ENCODE peak calls at places on chromosome 9, in six cellular contexts. One of them, this sample, is unnamed.

GRCh38 chr9:128512820-128513219 is 8.3 kb downstream of the GLE1 start:
- DNase-seq in CD8-positive, alpha-beta memory T cell: no peak
- DNase-seq in OCI-LY7: no peak
- DNase-seq in transverse colon: no peak
- DNase-seq in SJSA1: no peak
- DNase-seq in testis: no peak
- DNase-seq in this sample: no peak

GRCh38 chr9:129822825-129823162 is 1.1 kb downstream of the TOR1A start:
- DNase-seq in CD8-positive, alpha-beta memory T cell: no peak
- DNase-seq in OCI-LY7: no peak
- DNase-seq in transverse colon: no peak
- DNase-seq in SJSA1: no peak
- DNase-seq in testis: peak
- DNase-seq in this sample: peak

GRCh38 chr9:119487118-119487827 is 118.0 kb upstream of the BRINP1 start:
- DNase-seq in CD8-positive, alpha-beta memory T cell: no peak
- DNase-seq in OCI-LY7: no peak
- DNase-seq in transverse colon: no peak
- DNase-seq in SJSA1: no peak
- DNase-seq in testis: no peak
- DNase-seq in this sample: no peak

GRCh38 chr9:97766092-97766491 is 69.0 kb upstream of the XPA start:
- DNase-seq in CD8-positive, alpha-beta memory T cell: no peak
- DNase-seq in OCI-LY7: no peak
- DNase-seq in transverse colon: no peak
- DNase-seq in SJSA1: no peak
- DNase-seq in testis: no peak
- DNase-seq in this sample: no peak

GRCh38 chr9:131464354-131465000 is 38.2 kb upstream of the POMT1 start:
- DNase-seq in CD8-positive, alpha-beta memory T cell: no peak
- DNase-seq in OCI-LY7: no peak
- DNase-seq in transverse colon: no peak
- DNase-seq in SJSA1: no peak
- DNase-seq in testis: no peak
- DNase-seq in this sample: peak

GRCh38 chr9:125785187-125785840 is 38.1 kb downstream of the PBX3 start:
- DNase-seq in CD8-positive, alpha-beta memory T cell: no peak
- DNase-seq in OCI-LY7: no peak
- DNase-seq in transverse colon: no peak
- DNase-seq in SJSA1: no peak
- DNase-seq in testis: no peak
- DNase-seq in this sample: no peak

GRCh38 chr9:25716220-25716872 is 38.1 kb upstream of the TUSC1 start:
- DNase-seq in CD8-positive, alpha-beta memory T cell: no peak
- DNase-seq in OCI-LY7: peak
- DNase-seq in transverse colon: peak
- DNase-seq in SJSA1: no peak
- DNase-seq in testis: peak
- DNase-seq in this sample: no peak

GRCh38 chr9:119368681-119369581 is at the start of gene BRINP1:
- DNase-seq in CD8-positive, alpha-beta memory T cell: no peak
- DNase-seq in OCI-LY7: no peak
- DNase-seq in transverse colon: no peak
- DNase-seq in SJSA1: no peak
- DNase-seq in testis: peak
- DNase-seq in this sample: no peak

GRCh38 chr9:108474356-108474755 is 381.4 kb downstream of the ACTL7B start:
- DNase-seq in CD8-positive, alpha-beta memory T cell: no peak
- DNase-seq in OCI-LY7: no peak
- DNase-seq in transverse colon: no peak
- DNase-seq in SJSA1: no peak
- DNase-seq in testis: no peak
- DNase-seq in this sample: no peak

GRCh38 chr9:130468566-130468965 is 23.8 kb downstream of the ASS1 start:
- DNase-seq in CD8-positive, alpha-beta memory T cell: no peak
- DNase-seq in OCI-LY7: no peak
- DNase-seq in transverse colon: no peak
- DNase-seq in SJSA1: no peak
- DNase-seq in testis: no peak
- DNase-seq in this sample: no peak

GRCh38 chr9:618478-618877 is 223.0 kb upstream of the DMRT1 start:
- DNase-seq in CD8-positive, alpha-beta memory T cell: no peak
- DNase-seq in OCI-LY7: no peak
- DNase-seq in transverse colon: no peak
- DNase-seq in SJSA1: no peak
- DNase-seq in testis: no peak
- DNase-seq in this sample: no peak

GRCh38 chr9:81083821-81084512 is 605.4 kb downstream of the TLE1 start:
- DNase-seq in CD8-positive, alpha-beta memory T cell: no peak
- DNase-seq in OCI-LY7: no peak
- DNase-seq in transverse colon: no peak
- DNase-seq in SJSA1: no peak
- DNase-seq in testis: no peak
- DNase-seq in this sample: no peak

GRCh38 chr9:98810106-98810840 is 2.8 kb downstream of the GALNT12 start:
- DNase-seq in CD8-positive, alpha-beta memory T cell: no peak
- DNase-seq in OCI-LY7: no peak
- DNase-seq in transverse colon: no peak
- DNase-seq in SJSA1: no peak
- DNase-seq in testis: no peak
- DNase-seq in this sample: no peak

GRCh38 chr9:87836951-87837715 is 45.5 kb upstream of the SPATA31E1 start:
- DNase-seq in CD8-positive, alpha-beta memory T cell: no peak
- DNase-seq in OCI-LY7: no peak
- DNase-seq in transverse colon: no peak
- DNase-seq in SJSA1: no peak
- DNase-seq in testis: no peak
- DNase-seq in this sample: no peak

GRCh38 chr9:135907446-135908333 is at the start of gene CAMSAP1:
- DNase-seq in CD8-positive, alpha-beta memory T cell: peak
- DNase-seq in OCI-LY7: peak
- DNase-seq in transverse colon: peak
- DNase-seq in SJSA1: peak
- DNase-seq in testis: peak
- DNase-seq in this sample: peak

GRCh38 chr9:5375091-5375490 is 35.4 kb upstream of the RLN1 start:
- DNase-seq in CD8-positive, alpha-beta memory T cell: no peak
- DNase-seq in OCI-LY7: no peak
- DNase-seq in transverse colon: no peak
- DNase-seq in SJSA1: no peak
- DNase-seq in testis: no peak
- DNase-seq in this sample: no peak

GRCh38 chr9:96008502-96009222 is 133.2 kb downstream of the ERCC6L2 start:
- DNase-seq in CD8-positive, alpha-beta memory T cell: no peak
- DNase-seq in OCI-LY7: no peak
- DNase-seq in transverse colon: no peak
- DNase-seq in SJSA1: no peak
- DNase-seq in testis: no peak
- DNase-seq in this sample: peak

GRCh38 chr9:91302831-91303230 is 58.9 kb downstream of the AUH start:
- DNase-seq in CD8-positive, alpha-beta memory T cell: no peak
- DNase-seq in OCI-LY7: no peak
- DNase-seq in transverse colon: no peak
- DNase-seq in SJSA1: no peak
- DNase-seq in testis: no peak
- DNase-seq in this sample: peak

GRCh38 chr9:7879551-7880245 is 80.1 kb upstream of the DMAC1 start:
- DNase-seq in CD8-positive, alpha-beta memory T cell: peak
- DNase-seq in OCI-LY7: peak
- DNase-seq in transverse colon: no peak
- DNase-seq in SJSA1: no peak
- DNase-seq in testis: no peak
- DNase-seq in this sample: peak

GRCh38 chr9:94685359-94685758 is 41.1 kb upstream of the AOPEP start:
- DNase-seq in CD8-positive, alpha-beta memory T cell: no peak
- DNase-seq in OCI-LY7: no peak
- DNase-seq in transverse colon: no peak
- DNase-seq in SJSA1: no peak
- DNase-seq in testis: no peak
- DNase-seq in this sample: no peak

GRCh38 chr9:95780751-95781150 is 94.7 kb upstream of the ERCC6L2 start:
- DNase-seq in CD8-positive, alpha-beta memory T cell: no peak
- DNase-seq in OCI-LY7: no peak
- DNase-seq in transverse colon: no peak
- DNase-seq in SJSA1: no peak
- DNase-seq in testis: no peak
- DNase-seq in this sample: no peak

GRCh38 chr9:95077053-95077765 is 240.3 kb downstream of the FANCC start:
- DNase-seq in CD8-positive, alpha-beta memory T cell: no peak
- DNase-seq in OCI-LY7: no peak
- DNase-seq in transverse colon: no peak
- DNase-seq in SJSA1: no peak
- DNase-seq in testis: no peak
- DNase-seq in this sample: no peak

GRCh38 chr9:69811329-69811989 is 9.2 kb upstream of the CFAP95 start:
- DNase-seq in CD8-positive, alpha-beta memory T cell: no peak
- DNase-seq in OCI-LY7: no peak
- DNase-seq in transverse colon: no peak
- DNase-seq in SJSA1: no peak
- DNase-seq in testis: no peak
- DNase-seq in this sample: peak

GRCh38 chr9:120386390-120387131 is 193.4 kb downstream of the CDK5RAP2 start:
- DNase-seq in CD8-positive, alpha-beta memory T cell: no peak
- DNase-seq in OCI-LY7: no peak
- DNase-seq in transverse colon: no peak
- DNase-seq in SJSA1: no peak
- DNase-seq in testis: peak
- DNase-seq in this sample: no peak

GRCh38 chr9:23447166-23447565 is 378.9 kb downstream of the ELAVL2 start:
- DNase-seq in CD8-positive, alpha-beta memory T cell: no peak
- DNase-seq in OCI-LY7: no peak
- DNase-seq in transverse colon: no peak
- DNase-seq in SJSA1: no peak
- DNase-seq in testis: no peak
- DNase-seq in this sample: no peak

DNA sequence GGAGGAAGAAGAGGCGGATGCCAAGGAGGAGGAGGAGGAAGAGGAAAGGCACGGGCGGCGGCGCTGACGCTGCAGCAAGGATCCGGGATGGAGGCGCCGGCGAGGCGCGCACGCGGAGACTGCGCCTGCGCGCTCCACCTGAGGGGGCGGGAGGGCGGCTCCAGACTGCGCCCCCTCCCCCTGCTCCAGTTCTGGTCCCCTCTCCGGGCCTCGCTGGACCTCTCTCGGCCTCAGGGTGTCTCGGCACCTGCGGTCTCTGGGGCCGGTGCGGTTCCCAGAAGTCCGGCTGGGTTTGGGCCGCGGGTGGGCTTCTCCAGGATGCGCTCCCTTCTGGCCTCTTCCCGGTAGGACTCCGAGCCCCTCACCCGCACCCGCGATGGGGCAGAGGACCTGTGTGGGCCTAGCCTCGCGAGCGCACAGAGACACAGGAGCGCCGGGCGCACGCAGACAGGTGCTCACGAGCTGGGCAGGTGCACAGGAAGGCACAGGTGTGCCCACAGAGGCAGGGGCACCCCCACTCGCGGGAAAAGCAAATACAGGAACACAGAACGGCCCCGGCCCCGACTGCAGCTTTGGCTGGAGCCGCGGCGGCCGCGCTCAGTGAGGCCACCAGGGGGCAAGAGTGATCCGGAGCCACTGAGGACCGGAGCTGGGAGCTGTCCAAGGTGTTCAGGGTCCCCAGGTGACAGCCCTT is at the start of gene NPDC1:
- DNase-seq in CD8-positive, alpha-beta memory T cell: peak
- DNase-seq in OCI-LY7: peak
- DNase-seq in transverse colon: peak
- DNase-seq in SJSA1: peak
- DNase-seq in testis: peak
- DNase-seq in this sample: no peak
- H3K4me3 ChIP-seq in CD8-positive, alpha-beta memory T cell: peak
- H3K4me3 ChIP-seq in OCI-LY7: peak
- H3K4me3 ChIP-seq in transverse colon: peak
- H3K4me3 ChIP-seq in SJSA1: no peak
- H3K4me3 ChIP-seq in testis: peak
- H3K4me3 ChIP-seq in this sample: no peak

GRCh38 chr9:112348993-112349333 is 15.5 kb upstream of the PTBP3 start:
- DNase-seq in CD8-positive, alpha-beta memory T cell: no peak
- DNase-seq in OCI-LY7: no peak
- DNase-seq in transverse colon: no peak
- DNase-seq in SJSA1: no peak
- DNase-seq in testis: no peak
- DNase-seq in this sample: no peak
- H3K4me3 ChIP-seq in CD8-positive, alpha-beta memory T cell: no peak
- H3K4me3 ChIP-seq in OCI-LY7: no peak
- H3K4me3 ChIP-seq in transverse colon: no peak
- H3K4me3 ChIP-seq in SJSA1: no peak
- H3K4me3 ChIP-seq in testis: peak
- H3K4me3 ChIP-seq in this sample: no peak

GRCh38 chr9:76593011-76593347 is 134.0 kb downstream of the GCNT1 start:
- DNase-seq in CD8-positive, alpha-beta memory T cell: no peak
- DNase-seq in OCI-LY7: no peak
- DNase-seq in transverse colon: no peak
- DNase-seq in SJSA1: no peak
- DNase-seq in testis: no peak
- DNase-seq in this sample: no peak
- H3K4me3 ChIP-seq in CD8-positive, alpha-beta memory T cell: no peak
- H3K4me3 ChIP-seq in OCI-LY7: no peak
- H3K4me3 ChIP-seq in transverse colon: no peak
- H3K4me3 ChIP-seq in SJSA1: no peak
- H3K4me3 ChIP-seq in testis: no peak
- H3K4me3 ChIP-seq in this sample: no peak

DNA sequence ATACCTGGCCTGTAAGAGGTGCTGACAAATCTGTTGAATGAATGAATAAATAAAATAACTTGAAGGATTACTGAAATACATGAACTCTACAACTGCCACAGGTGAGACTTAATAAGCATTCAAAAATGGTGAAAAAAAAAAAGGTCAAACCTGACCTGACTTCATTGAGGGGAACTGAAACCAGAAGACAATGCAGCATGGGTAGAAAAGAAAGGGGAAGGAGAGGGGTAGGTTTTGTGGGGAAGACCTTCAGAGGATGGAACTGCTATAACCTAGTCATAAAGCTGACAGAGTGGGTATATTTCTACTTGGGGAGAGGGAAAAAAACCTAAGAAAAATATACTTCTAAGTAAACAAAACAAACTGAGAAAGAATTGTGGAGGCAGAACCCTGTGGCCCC is 56.6 kb downstream of the RASEF start:
- DNase-seq in CD8-positive, alpha-beta memory T cell: no peak
- DNase-seq in OCI-LY7: peak
- DNase-seq in transverse colon: no peak
- DNase-seq in SJSA1: no peak
- DNase-seq in testis: no peak
- DNase-seq in this sample: no peak
- H3K4me3 ChIP-seq in CD8-positive, alpha-beta memory T cell: no peak
- H3K4me3 ChIP-seq in OCI-LY7: no peak
- H3K4me3 ChIP-seq in transverse colon: no peak
- H3K4me3 ChIP-seq in SJSA1: no peak
- H3K4me3 ChIP-seq in testis: no peak
- H3K4me3 ChIP-seq in this sample: no peak

This sample was measured in HL-60.